ENCODE peak calls at places on chromosomes 1 and 21, in four cellular contexts. D is GM12891, Q is HL-60, N is GM12878. V is an unnamed sample.

GRCh38 chr1:233587958-233588799 is 25.7 kb upstream of the KCNK1 start:
- DNase-seq in N (no peak), Q (no peak), D (no peak), V (no peak)

GRCh38 chr1:203364013-203364730 is 13.2 kb upstream of the FMOD start:
- DNase-seq in N (no peak), D (no peak), Q (no peak), V (peak; percentile 43)

GRCh38 chr1:205376739-205377138 is 20.0 kb upstream of the KLHDC8A start:
- DNase-seq in N (no peak), D (no peak), Q (no peak), V (no peak)

GRCh38 chr1:224189561-224189960 is 6.5 kb downstream of the DEGS1 start:
- DNase-seq in Q (no peak), D (no peak), N (no peak), V (no peak)

GRCh38 chr1:208369050-208369449 is 124.9 kb upstream of the PLXNA2 start:
- DNase-seq in D (no peak), Q (no peak), N (no peak), V (no peak)

GRCh38 chr1:23530089-23530749 is 814 bp downstream of the E2F2 start:
- DNase-seq in N (no peak), Q (no peak), D (no peak), V (peak; percentile 46)

GRCh38 chr1:52572387-52572786 is 19.5 kb upstream of the TUT4 start:
- DNase-seq in Q (no peak), D (no peak), N (no peak), V (no peak)

GRCh38 chr1:8477199-8477982 is 159.5 kb downstream of the SLC45A1 start:
- DNase-seq in N (peak; percentile 93), Q (no peak), D (no peak), V (no peak)

GRCh38 chr21:37498664-37499063 is 132.1 kb downstream of the DYRK1A start:
- DNase-seq in N (no peak), Q (no peak), D (no peak), V (no peak)

GRCh38 chr1:245809361-245809760 is 654.6 kb downstream of the KIF26B start:
- DNase-seq in N (no peak), D (no peak), Q (no peak), V (no peak)

GRCh38 chr1:22592919-22593790 is 29.9 kb downstream of the EPHA8 start:
- DNase-seq in Q (no peak), N (no peak), D (no peak), V (no peak)

GRCh38 chr1:199685369-199685768 is 342.1 kb upstream of the NR5A2 start:
- DNase-seq in Q (no peak), N (no peak), D (no peak), V (no peak)

GRCh38 chr21:44761011-44761729 is 40.5 kb downstream of the UBE2G2 start:
- DNase-seq in D (peak; percentile 66), N (no peak), Q (no peak), V (no peak)

DNA sequence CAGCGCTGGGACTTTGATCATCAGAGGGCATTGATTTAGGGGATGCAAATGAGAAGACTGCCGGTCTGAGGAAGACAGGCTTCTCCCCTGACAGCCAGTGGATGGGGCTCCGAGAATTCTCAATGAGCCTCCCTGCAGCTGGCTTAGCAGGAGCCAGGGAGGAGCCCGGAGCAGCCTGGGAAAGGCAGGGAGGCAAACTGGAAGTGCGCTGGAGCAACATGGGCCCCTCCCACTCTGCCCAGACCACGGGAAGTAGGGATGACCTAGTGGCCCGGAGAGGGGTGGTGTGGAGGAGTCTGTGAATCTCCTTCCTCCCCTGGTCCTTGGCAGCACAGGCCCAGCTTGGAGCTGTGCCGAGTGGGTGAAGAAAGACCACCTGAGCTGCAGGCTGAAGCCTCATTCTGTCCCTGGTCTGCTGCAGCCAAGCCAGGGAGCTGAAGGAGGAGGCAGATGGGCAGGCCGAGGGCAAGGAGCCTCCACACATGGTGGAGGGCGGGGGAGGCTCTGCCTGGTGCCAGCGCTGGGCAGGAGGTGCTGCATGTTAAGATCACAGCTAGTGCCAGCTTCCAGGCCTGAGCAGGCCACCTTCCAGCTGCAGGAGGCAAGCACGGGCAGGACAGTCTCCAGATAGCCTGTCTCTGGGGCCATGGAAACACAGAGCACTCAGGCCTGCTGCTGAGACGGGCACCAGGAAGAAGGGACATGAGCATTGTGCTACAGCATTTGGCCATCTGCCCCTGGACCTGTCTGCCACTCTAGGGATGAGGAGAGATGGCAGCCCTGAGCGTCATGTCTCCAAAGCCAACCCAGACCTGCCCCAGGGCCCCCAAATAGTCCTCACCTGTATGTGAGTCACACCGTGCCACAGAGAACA is 12.2 kb upstream of the CLSTN1 start:
- DNase-seq in N (no peak), D (no peak), Q (no peak), V (no peak)
- TF ChIP-seq SPI1 in N (no peak), D (no peak), Q (no peak), V (no peak)

DNA sequence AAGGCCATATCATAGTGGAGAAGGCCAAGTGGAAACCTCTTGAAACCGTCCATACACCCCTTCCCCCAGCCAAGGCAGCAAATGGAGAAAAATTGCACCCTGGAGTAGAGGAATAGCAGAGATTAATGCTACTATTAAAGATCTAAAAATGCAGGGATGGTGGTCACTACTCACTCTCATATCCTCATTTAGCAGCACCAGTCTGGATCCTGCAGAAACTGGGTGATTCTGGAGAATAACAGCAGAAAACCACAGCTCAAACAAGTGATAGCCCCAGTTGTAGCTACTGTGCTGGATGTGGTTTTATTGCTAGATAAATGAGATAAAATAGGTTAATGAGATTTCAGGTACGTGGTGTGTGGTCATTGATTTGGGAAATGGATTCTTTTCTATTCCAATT is 30.3 kb downstream of the S1PR1 start:
- DNase-seq in D (no peak), Q (no peak), N (no peak), V (no peak)
- TF ChIP-seq SPI1 in D (no peak), Q (no peak), N (no peak), V (no peak)

GRCh38 chr1:160206421-160207117 is 1.4 kb downstream of the PEA15 start:
- DNase-seq in D (no peak), N (no peak), Q (no peak), V (no peak)
- TF ChIP-seq SPI1 in D (peak; percentile 86), N (peak; percentile 80), Q (peak; percentile 18), V (peak; percentile 7)

DNA sequence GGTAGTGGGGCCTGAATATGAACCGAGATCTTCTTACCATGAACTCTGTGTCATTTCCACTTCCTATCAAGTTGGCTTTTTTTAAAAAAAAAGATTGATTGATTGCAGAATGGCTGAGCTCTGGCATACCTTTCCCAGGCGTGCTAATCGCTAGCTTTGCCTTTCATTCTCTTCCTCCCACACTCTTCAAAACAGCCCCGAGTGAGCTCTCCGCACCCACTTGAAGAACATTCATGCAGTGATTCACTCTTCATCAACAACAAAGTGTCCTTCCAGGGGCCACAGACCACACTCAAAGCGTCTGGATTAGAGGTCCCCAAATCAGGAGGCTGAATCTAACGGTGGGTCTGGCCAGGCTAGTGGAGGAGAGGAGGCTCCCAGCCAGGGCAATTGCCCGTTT is 96.3 kb upstream of the GALNT2 start:
- DNase-seq in N (no peak), Q (no peak), D (no peak), V (no peak)
- TF ChIP-seq SPI1 in N (no peak), Q (no peak), D (no peak), V (no peak)

DNA sequence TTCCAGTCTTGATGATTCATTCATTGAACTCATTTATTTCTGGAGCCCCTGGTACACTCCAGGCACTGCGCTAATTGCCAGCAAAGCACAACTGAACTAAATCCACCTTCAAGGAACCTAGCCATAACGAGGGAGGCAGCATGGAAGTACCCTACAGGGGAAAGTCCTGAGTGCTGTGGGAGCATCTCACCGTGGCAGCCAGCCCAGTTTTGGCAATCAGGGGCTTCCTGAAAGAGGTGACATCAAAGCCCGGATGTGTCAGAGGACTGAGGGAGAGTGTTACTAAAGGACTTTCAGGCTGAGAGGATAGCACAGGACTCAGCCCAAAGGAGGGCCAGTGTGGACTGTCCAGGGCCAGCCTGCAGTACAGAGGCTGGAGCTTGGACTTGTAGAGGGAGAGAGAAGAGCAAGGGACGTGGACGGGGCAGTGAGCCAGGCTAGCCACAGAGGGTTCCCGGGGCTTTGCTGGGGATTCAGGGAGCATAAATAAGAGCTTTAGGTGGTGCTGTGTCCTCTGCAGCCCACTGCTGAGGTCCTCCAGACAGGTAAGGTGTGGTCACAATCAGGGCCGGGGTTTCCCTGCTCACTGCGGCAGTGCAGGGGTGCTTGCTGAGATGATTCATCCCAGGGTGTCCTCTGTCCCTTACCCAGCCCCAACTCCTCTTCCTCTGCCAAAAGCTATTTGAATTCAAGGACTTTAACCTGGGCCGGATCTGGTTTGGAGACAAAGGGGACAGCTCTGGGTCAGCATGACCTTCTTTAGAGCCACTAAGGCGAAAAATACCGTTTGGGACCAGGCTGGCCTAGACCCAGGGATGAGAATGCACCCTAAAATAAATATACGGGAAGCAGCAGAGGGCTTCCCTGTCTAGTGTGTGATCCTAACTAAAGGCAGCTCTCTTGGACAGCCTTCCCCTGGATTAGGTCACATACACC is 128.3 kb downstream of the EDEM3 start:
- DNase-seq in D (no peak), N (no peak), Q (no peak), V (no peak)
- TF ChIP-seq SPI1 in D (no peak), N (no peak), Q (no peak), V (no peak)

GRCh38 chr1:229249854-229250644 is 20.9 kb upstream of the RAB4A start:
- DNase-seq in D (no peak), N (no peak), Q (peak; percentile 92), V (no peak)

GRCh38 chr1:229252228-229252984 is 18.5 kb upstream of the RAB4A start:
- DNase-seq in D (no peak), N (no peak), Q (no peak), V (no peak)

GRCh38 chr1:229254910-229255541 is 15.9 kb upstream of the RAB4A start:
- DNase-seq in N (no peak), Q (peak; percentile 56), D (no peak), V (no peak)

GRCh38 chr1:229251185-229251584 is 19.7 kb upstream of the RAB4A start:
- DNase-seq in Q (peak; percentile 54), N (no peak), D (no peak), V (no peak)

DNA sequence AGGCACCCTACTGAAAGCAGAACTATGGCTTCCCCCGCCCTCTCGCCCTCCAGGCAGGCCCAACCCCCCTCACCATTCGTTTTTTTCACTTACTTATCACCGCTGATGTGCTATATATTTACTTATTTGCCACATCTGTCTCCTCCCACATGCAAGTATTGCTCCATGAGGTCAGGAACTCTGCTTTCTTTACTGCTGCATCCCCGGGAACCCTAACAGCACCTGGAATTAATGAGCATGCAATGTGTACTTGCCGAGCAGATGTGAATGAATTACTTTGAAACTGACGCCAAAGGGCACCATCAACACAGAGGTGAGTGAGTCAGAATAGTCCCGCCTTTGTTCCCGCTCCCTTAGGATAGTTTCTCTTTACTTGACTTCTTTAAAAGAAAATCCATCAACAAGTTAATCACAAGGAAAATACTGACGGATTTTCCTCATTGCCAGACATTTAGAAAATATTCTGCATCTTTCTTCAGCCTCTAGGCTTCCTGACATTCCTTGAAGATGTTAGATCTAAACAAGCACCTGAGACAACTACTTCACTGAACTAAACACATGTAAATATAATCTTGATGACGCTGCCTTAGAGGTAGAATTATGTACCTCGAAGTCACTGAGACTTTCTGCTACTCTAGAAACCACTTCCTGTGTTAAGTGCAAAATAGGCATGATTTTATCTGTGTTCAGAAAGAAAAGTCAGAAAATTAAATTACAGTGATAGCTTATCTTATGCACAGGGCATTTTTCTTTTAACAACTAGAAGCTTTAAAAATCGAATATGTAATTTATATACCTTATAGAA is 17.5 kb upstream of the RAB4A start:
- DNase-seq in Q (peak; percentile 64), D (no peak), N (no peak), V (no peak)
- TF ChIP-seq SPI1 in Q (no peak), D (no peak), N (no peak), V (no peak)

V was measured in K562.